ENCODE peak calls at places on chromosomes 4 and X, in six cellular contexts. C is amygdala; L is frontal cortex; Q is stimulated activated CD8-positive, alpha-beta memory T cell treated with anti-CD3 and anti-CD28 coated beads, Interleukin-7, amount 100 ng/mL, for 1 hour; S is adrenal gland; H is glutamatergic neuron. T is an unnamed sample.

GRCh38 chr4:145177906-145178538 is 2.4 kb downstream of the OTUD4 start:
- DNase-seq in Q (no peak), H (no peak), S (no peak), C (no peak), L (no peak), T (no peak)

GRCh38 chrX:103691059-103691458 is 4.6 kb upstream of the MORF4L2 start:
- DNase-seq in C (no peak), S (no peak), L (no peak), H (no peak), Q (no peak), T (no peak)

GRCh38 chrX:41912922-41913321 is 10.4 kb downstream of the CASK start:
- DNase-seq in L (no peak), H (no peak), S (no peak), C (no peak), Q (no peak), T (no peak)

GRCh38 chr4:6937201-6937600 is 27.6 kb downstream of the TBC1D14 start:
- DNase-seq in H (no peak), S (no peak), Q (no peak), C (no peak), L (no peak), T (no peak)

GRCh38 chr4:1767770-1768366 is 25.2 kb upstream of the FGFR3 start:
- DNase-seq in S (no peak), H (peak; percentile 82), Q (no peak), L (no peak), C (no peak), T (no peak)

GRCh38 chr4:139901516-139902327 is 236.1 kb downstream of the MGST2 start:
- DNase-seq in H (no peak), S (no peak), L (no peak), C (no peak), Q (no peak), T (no peak)

GRCh38 chrX:47380268-47380667 is 9.9 kb downstream of the ZNF157 start:
- DNase-seq in Q (peak; percentile 37), S (no peak), H (no peak), L (no peak), C (no peak), T (peak; percentile 51)

GRCh38 chr4:25807101-25807728 is 55.6 kb downstream of the SEL1L3 start:
- DNase-seq in S (no peak), C (no peak), Q (no peak), H (no peak), L (no peak), T (no peak)

GRCh38 chr4:112765317-112765989 is 128.5 kb downstream of the LARP7 start:
- DNase-seq in S (no peak), L (peak; percentile 28), H (no peak), Q (no peak), C (no peak), T (no peak)

GRCh38 chrX:9906919-9907318 is 60.2 kb upstream of the CLDN34 start:
- DNase-seq in H (no peak), C (no peak), Q (no peak), S (no peak), L (no peak), T (no peak)

GRCh38 chr4:165748321-165748720 is 124.7 kb upstream of the TLL1 start:
- DNase-seq in Q (no peak), H (no peak), C (no peak), S (no peak), L (no peak), T (no peak)

GRCh38 chr4:122224348-122224747 is 72.2 kb downstream of the BLTP1 start:
- DNase-seq in Q (no peak), H (no peak), L (no peak), S (no peak), C (no peak), T (no peak)

GRCh38 chrX:34734383-34734782 is 77.3 kb upstream of the TMEM47 start:
- DNase-seq in S (no peak), Q (no peak), L (no peak), H (no peak), C (no peak), T (no peak)

GRCh38 chr4:1751919-1752283 is 30.6 kb downstream of the TACC3 start:
- DNase-seq in S (no peak), H (no peak), Q (no peak), L (no peak), C (no peak), T (no peak)

GRCh38 chr4:52862605-52863236 is 604 bp downstream of the RASL11B start:
- DNase-seq in C (no peak), H (peak; percentile 72), S (no peak), L (no peak), Q (no peak), T (no peak)

GRCh38 chr4:98027827-98028226 is 115.4 kb downstream of the STPG2 start:
- DNase-seq in S (no peak), C (no peak), L (no peak), H (no peak), Q (no peak), T (no peak)

GRCh38 chrX:48458711-48459110 is 11.3 kb downstream of the SLC38A5 start:
- DNase-seq in S (no peak), H (no peak), C (no peak), L (no peak), Q (no peak), T (no peak)

GRCh38 chr4:40744218-40744617 is 5.5 kb upstream of the NSUN7 start:
- DNase-seq in C (no peak), L (no peak), Q (no peak), H (no peak), S (no peak), T (no peak)

GRCh38 chr4:1045193-1045594 is 33.8 kb downstream of the FGFRL1 start:
- DNase-seq in H (no peak), L (peak; percentile 12), C (no peak), S (no peak), Q (no peak), T (no peak)